ENCODE peak calls at places on chromosomes 4 and X, in ten cellular contexts. W is neuronal stem cell; D is non-pigmented ciliary epithelial cell; E is choroid plexus epithelial cell; O is stimulated activated CD4-positive, alpha-beta T cell treated with anti-CD3 and anti-CD28 coated beads, Interleukin-1b, Interleukin-23, amount 100 ng/mL, for 24 hours; Q is activated B cell treated with CpG ODN at 0.5 μM for 24 hours; F is EH; B is GM23338; X is endothelial cell of umbilical vein; U is GM13977. L is an unnamed sample.
A peak's percentile ranks its signal among the peaks of the same experiment; 100 is the strongest.

GRCh38 chrX:119870626-119871131 is 854 bp downstream of the RNF113A start:
- DNase-seq in W (no peak), D (no peak), E (no peak), O (no peak), Q (peak; percentile 14), F (peak; percentile 62), B (peak; percentile 27), X (peak; percentile 44), U (no peak), L (peak; percentile 22)

GRCh38 chr4:183099537-183100297 is 660 bp downstream of the WWC2 start:
- DNase-seq in W (peak; percentile 46), D (no peak), E (peak; percentile 23), O (no peak), Q (peak; percentile 25), F (peak; percentile 32), B (peak; percentile 89), X (peak; percentile 38), U (peak; percentile 39), L (peak; percentile 28)

GRCh38 chr4:88623097-88623496 is 30.8 kb downstream of the HERC3 start:
- DNase-seq in W (no peak), D (peak; percentile 62), E (peak; percentile 72), O (no peak), Q (no peak), F (peak; percentile 96), B (no peak), X (no peak), U (no peak), L (peak; percentile 97)

GRCh38 chr4:120731561-120731960 is 191.0 kb downstream of the PRDM5 start:
- DNase-seq in W (no peak), D (no peak), E (no peak), O (no peak), Q (no peak), F (peak; percentile 69), B (no peak), X (no peak), U (no peak), L (no peak)

GRCh38 chrX:153416781-153417180 is 5.5 kb downstream of the ZFP92 start:
- DNase-seq in W (no peak), D (no peak), E (no peak), O (no peak), Q (no peak), F (peak; percentile 19), B (no peak), X (no peak), U (no peak), L (peak; percentile 25)

GRCh38 chr4:12791536-12791935 is 692.6 kb downstream of the RAB28 start:
- DNase-seq in W (no peak), D (peak; percentile 14), E (peak; percentile 0), O (no peak), Q (no peak), F (no peak), B (no peak), X (no peak), U (no peak), L (no peak)

GRCh38 chr4:145635117-145635516 is 15.9 kb downstream of the MMAA start:
- DNase-seq in W (no peak), D (no peak), E (no peak), O (no peak), Q (no peak), F (no peak), B (no peak), X (no peak), U (no peak), L (no peak)

GRCh38 chrX:148499638-148500427 is 584 bp upstream of the AFF2 start:
- DNase-seq in W (no peak), D (no peak), E (no peak), O (no peak), Q (no peak), F (no peak), B (peak; percentile 8), X (no peak), U (peak; percentile 9), L (no peak)

GRCh38 chr4:70133473-70133872 is 20.6 kb upstream of the PRR27 start:
- DNase-seq in W (no peak), D (no peak), E (no peak), O (no peak), Q (no peak), F (no peak), B (peak; percentile 8), X (no peak), U (no peak), L (no peak)

GRCh38 chr4:35463251-35463952 is 780.9 kb downstream of the ARAP2 start:
- DNase-seq in W (no peak), D (no peak), E (no peak), O (no peak), Q (no peak), F (no peak), B (peak; percentile 37), X (no peak), U (no peak), L (no peak)

GRCh38 chr4:80111276-80111675 is 38.2 kb upstream of the ANTXR2 start:
- DNase-seq in W (no peak), D (no peak), E (no peak), O (no peak), Q (no peak), F (no peak), B (no peak), X (no peak), U (no peak), L (no peak)

GRCh38 chrX:23907496-23908218 is at the start of the genes APOO and CXorf58:
- DNase-seq in W (peak; percentile 80), D (no peak), E (peak; percentile 93), O (peak; percentile 74), Q (peak; percentile 85), F (peak; percentile 90), B (peak; percentile 92), X (peak; percentile 91), U (peak; percentile 91), L (peak; percentile 87)

GRCh38 chr4:125104616-125105015 is 210.1 kb upstream of the FAT4 start:
- DNase-seq in W (no peak), D (no peak), E (peak; percentile 72), O (no peak), Q (no peak), F (peak; percentile 31), B (no peak), X (no peak), U (no peak), L (peak; percentile 89)

GRCh38 chrX:3066555-3066954 is 25.3 kb downstream of the ARSF start:
- DNase-seq in W (no peak), D (no peak), E (peak; percentile 13), O (no peak), Q (no peak), F (peak; percentile 32), B (peak; percentile 3), X (no peak), U (no peak), L (peak; percentile 13)

GRCh38 chr4:71050809-71051208 is 57.4 kb downstream of the DCK start:
- DNase-seq in W (no peak), D (no peak), E (no peak), O (no peak), Q (no peak), F (peak; percentile 6), B (no peak), X (no peak), U (no peak), L (no peak)

GRCh38 chrX:56800801-56801200 is 71.8 kb downstream of the NBDY start:
- DNase-seq in W (no peak), D (no peak), E (no peak), O (no peak), Q (no peak), F (no peak), B (no peak), X (no peak), U (peak; percentile 34), L (no peak)

GRCh38 chr4:87975466-87975865 is at the start of gene SPP1:
- DNase-seq in W (peak; percentile 32), D (no peak), E (peak; percentile 43), O (no peak), Q (no peak), F (peak; percentile 39), B (peak; percentile 87), X (no peak), U (peak; percentile 11), L (peak; percentile 16)

GRCh38 chr4:41160010-41160789 is 54.1 kb downstream of the APBB2 start:
- DNase-seq in W (no peak), D (peak; percentile 99), E (peak; percentile 90), O (no peak), Q (no peak), F (peak; percentile 93), B (no peak), X (peak; percentile 98), U (no peak), L (peak; percentile 97)

GRCh38 chrX:87924619-87925018 is 407.0 kb downstream of the KLHL4 start:
- DNase-seq in W (no peak), D (no peak), E (no peak), O (no peak), Q (no peak), F (no peak), B (no peak), X (no peak), U (no peak), L (no peak)

GRCh38 chr4:122458625-122459024 is 2.1 kb upstream of the IL2 start:
- DNase-seq in W (no peak), D (no peak), E (peak; percentile 6), O (no peak), Q (no peak), F (peak; percentile 40), B (peak; percentile 1), X (peak; percentile 6), U (peak; percentile 18), L (no peak)

GRCh38 chr4:170008376-170008775 is 17.8 kb downstream of the MFAP3L start:
- DNase-seq in W (no peak), D (no peak), E (peak; percentile 19), O (no peak), Q (no peak), F (peak; percentile 49), B (no peak), X (no peak), U (no peak), L (peak; percentile 15)

GRCh38 chr4:165748321-165748720 is 124.7 kb upstream of the TLL1 start:
- DNase-seq in W (peak; percentile 17), D (no peak), E (no peak), O (no peak), Q (no peak), F (no peak), B (peak; percentile 31), X (no peak), U (no peak), L (no peak)

GRCh38 chrX:44422631-44423030 is 79.2 kb upstream of the EFHC2 start:
- DNase-seq in W (no peak), D (peak; percentile 9), E (peak; percentile 61), O (no peak), Q (no peak), F (no peak), B (no peak), X (no peak), U (no peak), L (peak; percentile 49)

GRCh38 chr4:92307156-92307555 is 3.4 kb downstream of the GRID2 start:
- DNase-seq in W (no peak), D (no peak), E (no peak), O (no peak), Q (no peak), F (no peak), B (no peak), X (no peak), U (no peak), L (no peak)

GRCh38 chr4:6319530-6320150 is 50.0 kb downstream of the WFS1 start:
- DNase-seq in W (no peak), D (no peak), E (no peak), O (no peak), Q (no peak), F (no peak), B (no peak), X (no peak), U (no peak), L (no peak)

GRCh38 chr4:185254434-185254833 is 45.0 kb downstream of the SNX25 start:
- DNase-seq in W (no peak), D (no peak), E (peak; percentile 92), O (no peak), Q (no peak), F (peak; percentile 39), B (peak; percentile 33), X (peak; percentile 29), U (no peak), L (peak; percentile 96)

GRCh38 chr4:81562093-81562492 is 90.4 kb upstream of the RASGEF1B start:
- DNase-seq in W (no peak), D (no peak), E (no peak), O (no peak), Q (no peak), F (no peak), B (no peak), X (no peak), U (peak; percentile 21), L (no peak)

GRCh38 chrX:30620980-30621716 is 32.1 kb upstream of the GK start:
- DNase-seq in W (no peak), D (peak; percentile 74), E (peak; percentile 92), O (no peak), Q (no peak), F (peak; percentile 90), B (no peak), X (no peak), U (no peak), L (peak; percentile 92)

L was measured in iris pigment epithelial cell.